ENCODE peak calls at places on chromosomes 3 and 15, in six cellular contexts. L, V, F, Z, D and B are unnamed samples.

GRCh38 chr3:50299929-50300680 is 900 bp upstream of the HYAL3 start:
- DNase-seq in L (no peak), V (peak; percentile 40), F (no peak), Z (no peak), D (no peak), B (no peak)

GRCh38 chr15:71634820-71635219 is 175.5 kb upstream of the NR2E3 start:
- DNase-seq in L (no peak), V (peak; percentile 17), F (no peak), Z (no peak), D (no peak), B (no peak)

GRCh38 chr15:96268421-96269204 is 61.9 kb upstream of the NR2F2 start:
- DNase-seq in L (no peak), V (peak; percentile 48), F (peak; percentile 53), Z (peak; percentile 45), D (no peak), B (no peak)

GRCh38 chr3:140733623-140734022 is 55.8 kb downstream of the TRIM42 start:
- DNase-seq in L (no peak), V (no peak), F (no peak), Z (no peak), D (no peak), B (no peak)

GRCh38 chr3:195007794-195008193 is 263.2 kb downstream of the XXYLT1 start:
- DNase-seq in L (no peak), V (peak; percentile 20), F (no peak), Z (no peak), D (no peak), B (no peak)

GRCh38 chr3:154275308-154275707 is 49.0 kb downstream of the DHX36 start:
- DNase-seq in L (no peak), V (peak; percentile 43), F (no peak), Z (no peak), D (no peak), B (no peak)

GRCh38 chr15:73959801-73960200 is 32.3 kb downstream of the STOML1 start:
- DNase-seq in L (no peak), V (no peak), F (no peak), Z (no peak), D (no peak), B (no peak)

GRCh38 chr15:40452296-40453090 is 11.7 kb downstream of the BAHD1 start:
- DNase-seq in L (no peak), V (no peak), F (no peak), Z (no peak), D (no peak), B (no peak)

GRCh38 chr3:119322523-119323400 is 28.6 kb downstream of the ARHGAP31 start:
- DNase-seq in L (peak; percentile 92), V (peak; percentile 85), F (peak; percentile 36), Z (peak; percentile 79), D (peak; percentile 90), B (peak; percentile 85)

GRCh38 chr15:63379492-63380150 is 2.0 kb downstream of the CA12 start:
- DNase-seq in L (no peak), V (no peak), F (peak; percentile 69), Z (no peak), D (no peak), B (no peak)

GRCh38 chr15:91849749-91850161 is 3.8 kb upstream of the SLCO3A1 start:
- DNase-seq in L (peak; percentile 37), V (peak; percentile 79), F (peak; percentile 59), Z (peak; percentile 78), D (no peak), B (no peak)

GRCh38 chr3:33062814-33063346 is 34.1 kb downstream of the GLB1 start:
- DNase-seq in L (no peak), V (no peak), F (no peak), Z (no peak), D (no peak), B (no peak)

DNA sequence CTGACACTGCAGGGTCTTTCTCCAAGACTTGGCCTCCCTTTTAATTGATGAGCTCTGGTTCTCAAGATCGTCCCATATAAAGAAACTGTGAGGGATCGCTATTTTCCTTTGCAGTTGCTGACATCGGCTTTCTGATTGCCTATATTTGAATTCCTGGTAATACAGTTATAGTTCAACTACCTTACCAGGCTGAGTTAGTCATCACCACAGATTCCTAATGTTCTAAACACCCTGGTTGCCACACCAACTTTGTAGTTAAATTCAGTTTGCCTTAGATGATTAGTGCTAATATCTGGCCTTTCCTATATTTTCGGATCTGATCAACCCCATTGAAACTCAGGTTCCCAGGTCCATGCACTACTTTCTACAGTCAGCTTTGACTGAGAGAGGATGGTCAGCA is 125.0 kb downstream of the GMNC start:
- DNase-seq in L (no peak), V (no peak), F (no peak), Z (no peak), D (no peak), B (no peak)
- TF ChIP-seq CTCF in L (no peak), V (no peak), F (no peak), Z (no peak), D (no peak), B (no peak)

GRCh38 chr3:71304684-71305083 is 278.8 kb downstream of the FOXP1 start:
- DNase-seq in L (peak; percentile 63), V (peak; percentile 77), F (no peak), Z (peak; percentile 82), D (no peak), B (no peak)
- TF ChIP-seq CTCF in L (peak; percentile 62), V (peak; percentile 56), F (no peak), Z (peak; percentile 67), D (peak; percentile 24), B (peak; percentile 16)

DNA sequence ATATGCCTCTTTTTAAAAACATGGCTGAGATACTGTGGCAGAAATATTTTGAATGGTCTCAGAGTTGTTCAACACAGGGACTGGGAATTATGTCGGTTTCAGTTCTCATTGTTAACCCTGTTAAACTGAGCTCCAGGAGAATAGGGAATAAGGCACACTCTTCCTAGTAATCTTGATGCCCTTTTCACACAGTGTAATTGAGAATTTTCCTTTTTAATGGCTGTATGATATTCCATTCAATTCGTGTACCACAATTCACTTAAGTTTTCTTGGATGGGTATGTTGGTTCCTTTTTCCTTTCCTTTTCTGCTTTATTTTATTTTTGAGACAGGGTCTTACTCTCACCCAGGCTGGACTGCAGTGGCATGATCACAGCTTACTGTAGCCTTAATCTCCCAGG is 33.7 kb upstream of the BCL2L10 start:
- DNase-seq in L (no peak), V (no peak), F (no peak), Z (no peak), D (no peak), B (no peak)
- TF ChIP-seq CTCF in L (no peak), V (no peak), F (no peak), Z (no peak), D (no peak), B (no peak)

DNA sequence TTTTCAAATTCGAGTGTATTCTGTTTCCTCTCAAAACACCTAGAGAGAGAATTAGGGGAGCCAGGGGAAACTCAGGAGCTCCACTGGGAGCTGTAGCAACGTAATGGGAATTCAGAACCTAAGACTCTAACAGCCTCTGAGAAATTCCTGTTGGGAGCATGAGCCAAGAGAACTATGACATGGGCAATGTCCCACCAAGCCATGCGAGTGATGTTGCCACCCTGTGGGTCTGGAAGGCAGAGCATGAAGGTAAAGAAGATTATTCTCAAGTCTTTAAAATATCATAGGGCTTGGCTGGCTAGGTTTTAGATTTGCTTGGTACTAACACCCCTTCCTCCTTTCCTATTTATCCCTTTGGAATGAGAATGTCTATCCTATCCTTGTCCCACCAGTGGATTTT is 392.6 kb upstream of the ADAMTS9 start:
- DNase-seq in L (peak; percentile 21), V (no peak), F (no peak), Z (no peak), D (no peak), B (no peak)
- TF ChIP-seq CTCF in L (no peak), V (no peak), F (no peak), Z (no peak), D (no peak), B (no peak)